ENCODE peak calls at places on chromosomes 7 and 10, in five cellular contexts. H is A549; B is ovary; K is heart right ventricle; M is CD8-positive, alpha-beta memory T cell. F is an unnamed sample. For H3K4me1, the result is how much of the 10 kb centered on the place peaks cover.

GRCh38 chr7:85464042-85464651 is 277.3 kb upstream of the SEMA3D start:
- DNase-seq in H (no peak), B (no peak), K (no peak), M (no peak), F (no peak)

GRCh38 chr10:29257784-29258135 is 31.1 kb upstream of the LYZL1 start:
- DNase-seq in H (no peak), B (no peak), K (no peak), M (no peak), F (no peak)

GRCh38 chr7:1757601-1758000 is 87.5 kb downstream of the ELFN1 start:
- DNase-seq in H (no peak), B (no peak), K (no peak), M (no peak), F (no peak)

GRCh38 chr7:99623091-99623693 is 6.4 kb downstream of the ZSCAN25 start:
- DNase-seq in H (no peak), B (no peak), K (no peak), M (no peak), F (no peak)

GRCh38 chr7:107563761-107564552 is at the start of the genes COG5 and DUS4L:
- DNase-seq in H (peak), B (peak), K (peak), M (peak), F (peak)

GRCh38 chr10:43689618-43689954 is 40.9 kb upstream of the ZNF32 start:
- DNase-seq in H (peak), B (peak), K (peak), M (no peak), F (peak)

GRCh38 chr7:33091641-33092191 is 17.5 kb downstream of the RP9 start:
- DNase-seq in H (no peak), B (no peak), K (no peak), M (no peak), F (no peak)

GRCh38 chr7:87316846-87317545 is 28.5 kb upstream of the CROT start:
- DNase-seq in H (peak), B (no peak), K (no peak), M (no peak), F (peak)

GRCh38 chr7:20376796-20377195 is 46.1 kb downstream of the ITGB8 start:
- DNase-seq in H (no peak), B (no peak), K (no peak), M (no peak), F (no peak)

GRCh38 chr10:95508730-95509129 is 52.4 kb downstream of the SORBS1 start:
- DNase-seq in H (no peak), B (no peak), K (no peak), M (no peak), F (peak)

GRCh38 chr10:124056337-124056980 is 36.9 kb downstream of the CHST15 start:
- DNase-seq in H (no peak), B (peak), K (no peak), M (no peak), F (no peak)

GRCh38 chr10:124053971-124054370 is 39.4 kb downstream of the CHST15 start:
- DNase-seq in H (no peak), B (no peak), K (no peak), M (no peak), F (no peak)

GRCh38 chr10:124050021-124051015 is 43.1 kb downstream of the CHST15 start:
- DNase-seq in H (no peak), B (no peak), K (no peak), M (no peak), F (no peak)

GRCh38 chr10:124049484-124049883 is 43.9 kb downstream of the CHST15 start:
- DNase-seq in H (peak), B (no peak), K (no peak), M (no peak), F (no peak)

GRCh38 chr10:124052561-124052960 is 40.8 kb downstream of the CHST15 start:
- DNase-seq in H (no peak), B (no peak), K (no peak), M (no peak), F (no peak)
- H3K4me1 ChIP-seq in H (under half), B (under half), K (under half), M (under half), F (under half)

DNA sequence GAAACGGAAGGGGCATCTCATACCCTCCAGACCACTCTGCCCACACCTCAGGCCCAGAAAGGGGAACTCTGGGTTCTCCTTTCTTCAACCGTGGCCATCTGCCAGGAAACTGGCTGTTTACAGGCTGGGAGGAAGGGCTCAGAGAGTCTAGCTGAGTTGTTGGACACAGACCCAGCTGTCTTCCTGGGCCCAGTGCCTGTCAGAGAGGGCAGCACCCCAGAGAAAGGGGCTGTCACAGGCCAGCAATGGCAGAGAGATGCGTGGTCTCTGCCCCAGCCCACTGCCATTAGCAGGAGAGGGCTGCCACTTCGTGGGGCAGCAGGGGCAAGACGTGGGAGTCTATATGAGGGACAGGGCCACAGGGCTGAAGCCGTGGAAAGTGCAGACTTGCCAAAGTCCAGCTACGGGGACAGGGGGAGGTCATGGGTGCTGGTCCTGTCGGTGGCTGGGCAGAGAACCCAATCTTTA is 11.0 kb downstream of the GRID1 start:
- DNase-seq in H (no peak), B (no peak), K (peak), M (no peak), F (no peak)
- H3K27ac ChIP-seq in H (no peak), B (no peak), K (no peak), M (no peak), F (no peak)

DNA sequence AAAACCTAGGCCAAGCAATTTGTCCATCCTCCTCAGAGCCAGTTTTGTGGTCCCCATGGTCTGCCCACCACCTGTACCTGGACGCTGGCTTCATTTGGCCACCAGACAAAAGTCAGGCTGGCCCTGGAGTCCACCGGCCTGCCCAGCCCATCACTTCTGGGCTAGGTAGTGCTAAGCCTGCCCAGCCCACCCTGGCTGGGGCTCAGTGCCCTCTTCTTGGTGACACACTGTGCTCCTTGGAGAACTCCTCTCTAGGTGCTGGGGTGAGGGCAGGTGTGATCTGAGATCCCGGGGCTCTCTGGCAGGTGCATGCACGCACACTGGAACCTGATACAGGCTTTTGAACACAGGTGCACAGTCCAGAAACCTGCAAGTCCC is 1.1 kb downstream of the AIFM2 start:
- DNase-seq in H (no peak), B (no peak), K (no peak), M (no peak), F (no peak)
- H3K4me3 ChIP-seq in H (peak), B (peak), K (peak), M (peak), F (peak)

DNA sequence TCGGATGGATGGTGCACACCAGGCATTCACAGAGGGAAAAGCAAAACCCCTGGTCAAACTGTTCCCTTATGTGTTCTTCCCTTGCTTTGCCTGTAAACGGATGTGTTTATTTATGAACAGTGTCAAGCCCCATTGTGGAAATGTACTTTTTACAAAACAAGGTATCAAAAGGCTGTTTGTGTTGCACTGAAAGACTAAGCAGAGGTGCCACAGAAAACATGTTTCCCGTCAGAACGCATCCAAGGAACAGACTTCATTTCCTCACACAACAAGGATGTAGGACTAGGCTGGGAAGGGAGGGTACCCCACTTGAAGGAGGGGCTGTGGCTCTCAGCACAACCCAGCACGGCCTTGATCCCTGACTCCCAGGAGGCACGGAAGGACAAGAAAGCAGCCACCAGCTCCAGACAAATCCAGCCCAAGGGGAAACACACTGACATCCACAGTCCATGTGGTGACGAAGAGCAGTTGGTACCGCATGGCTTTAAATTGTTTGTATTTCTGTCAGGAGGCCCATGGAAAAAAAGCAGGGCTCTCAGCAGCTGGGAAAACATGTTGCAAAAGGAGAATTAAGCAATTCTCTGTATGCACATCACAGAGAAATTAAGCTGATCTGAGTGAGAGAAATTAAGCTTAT is 85.6 kb downstream of the RNF216 start:
- DNase-seq in H (no peak), B (peak), K (no peak), M (no peak), F (no peak)
- H3K4me1 ChIP-seq in H (under half), B (half or more), K (half or more), M (half or more), F (under half)

DNA sequence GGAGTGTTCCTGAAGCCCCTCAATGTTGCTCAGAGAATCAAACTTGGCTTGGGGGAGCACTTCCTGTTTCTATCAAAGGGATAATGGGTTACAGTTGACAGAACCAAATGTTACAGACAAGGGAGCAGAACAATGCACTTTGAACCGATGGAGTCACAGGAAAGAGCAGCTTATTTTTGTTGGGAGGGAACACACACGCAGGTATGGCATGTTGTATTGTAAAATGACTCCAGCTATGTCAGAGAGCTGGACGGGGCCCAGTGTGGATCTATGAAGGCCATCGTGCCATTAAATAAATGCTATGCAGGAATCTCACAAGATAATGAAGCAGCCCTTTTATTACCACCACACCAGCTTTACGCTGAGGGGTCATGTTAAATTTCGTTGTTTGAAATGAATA is 35.1 kb downstream of the RHOBTB1 start:
- DNase-seq in H (no peak), B (no peak), K (no peak), M (no peak), F (no peak)
- H3K27ac ChIP-seq in H (no peak), B (no peak), K (peak), M (no peak), F (no peak)

GRCh38 chr10:33945051-33945450 is 610.6 kb upstream of the NRP1 start:
- DNase-seq in H (no peak), B (no peak), K (no peak), M (no peak), F (no peak)
- H3K4me3 ChIP-seq in H (no peak), B (no peak), K (no peak), M (no peak), F (no peak)